ENCODE peak calls at places on chromosomes 16 and 17, in four cellular contexts. O, J, Y and T are unnamed samples.

GRCh38 chr17:14545156-14545906 is 244.4 kb downstream of the HS3ST3B1 start:
- DNase-seq in O (no peak), Y (no peak), J (no peak), T (no peak)

GRCh38 chr16:77896357-77896972 is 108.1 kb downstream of the VAT1L start:
- DNase-seq in Y (no peak), J (no peak), O (no peak), T (no peak)

GRCh38 chr17:14805348-14805747 is 459.8 kb downstream of the PMP22 start:
- DNase-seq in Y (no peak), J (no peak), O (no peak), T (no peak)

GRCh38 chr16:67184453-67185002 is 765 bp upstream of the MATCAP1 start:
- DNase-seq in J (no peak), O (no peak), Y (peak; percentile 77), T (no peak)

GRCh38 chr16:55294129-55294528 is 29.9 kb upstream of the IRX6 start:
- DNase-seq in Y (no peak), J (no peak), O (no peak), T (no peak)

GRCh38 chr17:30321314-30321713 is 12.5 kb downstream of the TMIGD1 start:
- DNase-seq in O (no peak), J (no peak), Y (no peak), T (no peak)

GRCh38 chr16:79278506-79278905 is 322.0 kb downstream of the MAF start:
- DNase-seq in O (peak; percentile 16), J (no peak), Y (no peak), T (no peak)

GRCh38 chr16:63312343-63312742 is 1276.1 kb upstream of the CDH8 start:
- DNase-seq in J (no peak), O (no peak), Y (no peak), T (no peak)

GRCh38 chr17:3592216-3592860 is 16.9 kb downstream of the TRPV1 start:
- DNase-seq in J (no peak), O (no peak), Y (no peak), T (no peak)

GRCh38 chr16:71746442-71747046 is 22.0 kb upstream of the PHLPP2 start:
- DNase-seq in O (peak; percentile 9), Y (no peak), J (no peak), T (peak; percentile 60)

GRCh38 chr17:50206604-50207293 is 5.3 kb upstream of the COL1A1 start:
- DNase-seq in Y (no peak), O (no peak), J (peak; percentile 57), T (peak; percentile 79)

GRCh38 chr16:17460890-17461289 is 9.9 kb downstream of the XYLT1 start:
- DNase-seq in O (no peak), Y (no peak), J (no peak), T (no peak)

GRCh38 chr16:17457513-17457912 is 13.2 kb downstream of the XYLT1 start:
- DNase-seq in Y (no peak), J (no peak), O (no peak), T (no peak)

GRCh38 chr16:17457997-17458396 is 12.8 kb downstream of the XYLT1 start:
- DNase-seq in J (no peak), Y (no peak), O (no peak), T (no peak)

GRCh38 chr16:17461951-17462729 is 8.6 kb downstream of the XYLT1 start:
- DNase-seq in J (no peak), Y (no peak), O (no peak), T (no peak)

GRCh38 chr16:17459903-17460521 is 10.7 kb downstream of the XYLT1 start:
- DNase-seq in Y (no peak), J (no peak), O (no peak), T (no peak)
- H3K4me1 ChIP-seq in Y (no peaks in the 10 kb centered on the region), J (peaks cover 9% of the 10 kb centered on the region), O (no peaks in the 10 kb centered on the region), T (no peaks in the 10 kb centered on the region)

DNA sequence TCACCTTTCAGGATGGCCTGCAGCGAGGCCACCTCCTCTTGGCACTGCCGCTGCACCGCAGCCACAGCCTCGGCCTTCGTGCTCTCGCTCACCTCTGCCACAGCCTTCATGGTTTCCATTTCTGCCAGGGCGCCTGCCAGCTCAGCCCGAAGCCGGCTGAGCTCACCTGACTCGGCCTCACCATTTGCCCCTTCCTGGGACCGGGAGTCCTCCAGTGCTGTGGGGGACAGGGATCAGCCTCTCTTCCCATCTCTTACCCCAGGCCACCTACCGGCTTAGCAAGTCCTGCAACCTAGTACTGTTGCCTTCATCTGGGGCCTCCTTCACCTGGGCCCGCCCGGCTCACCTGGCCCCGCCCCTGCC is 658 bp downstream of the RABEP2 start:
- DNase-seq in O (no peak), Y (no peak), J (no peak), T (no peak)
- H3K4me3 ChIP-seq in O (no peak overlapping the region), Y (peak overlapping the region; percentile 72), J (peak overlapping the region; percentile 88), T (peak overlapping the region; percentile 87)

GRCh38 chr16:22093952-22094351 is 1.6 kb downstream of the VWA3A start:
- DNase-seq in O (no peak), Y (no peak), J (no peak), T (no peak)

GRCh38 chr16:22091721-22092120 is 620 bp upstream of the VWA3A start:
- DNase-seq in O (no peak), Y (no peak), J (no peak), T (no peak)

GRCh38 chr16:22088642-22089041 is 3.7 kb upstream of the VWA3A start:
- DNase-seq in Y (no peak), J (no peak), O (no peak), T (no peak)

GRCh38 chr16:22089910-22090309 is 2.4 kb upstream of the VWA3A start:
- DNase-seq in Y (no peak), J (no peak), O (no peak), T (no peak)

GRCh38 chr16:22092143-22092933 is at the start of gene VWA3A:
- DNase-seq in Y (no peak), O (no peak), J (no peak), T (no peak)
- H3K9me3 ChIP-seq in Y (no peaks in the 10 kb centered on the region), O (no peaks in the 10 kb centered on the region), J (no peaks in the 10 kb centered on the region), T (no peaks in the 10 kb centered on the region)

DNA sequence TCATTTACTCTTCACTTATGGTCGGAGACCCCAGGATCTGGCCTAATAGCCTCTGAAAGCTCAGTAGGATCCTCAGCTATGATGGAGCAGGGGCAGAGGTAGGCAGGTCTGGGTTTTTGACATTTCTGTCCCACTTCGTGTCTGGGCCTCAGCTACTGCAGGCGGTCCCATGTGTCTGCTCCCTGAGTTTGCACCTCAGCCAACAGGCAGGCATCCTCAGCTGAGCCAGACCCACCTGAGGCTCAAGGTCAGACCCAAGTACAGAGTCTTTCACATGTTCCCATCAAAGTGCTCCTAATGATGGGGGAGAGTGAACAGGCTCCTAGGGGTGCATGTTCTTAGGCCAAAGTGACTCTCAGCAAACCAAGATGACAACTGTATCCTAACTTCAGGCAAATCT is 2.9 kb upstream of the RASL10B start:
- DNase-seq in O (no peak), Y (no peak), J (no peak), T (no peak)
- H3K4me1 ChIP-seq in O (peaks cover 7% of the 10 kb centered on the region), Y (peaks cover 6% of the 10 kb centered on the region), J (peaks cover 43% of the 10 kb centered on the region), T (peaks cover 23% of the 10 kb centered on the region)

GRCh38 chr17:58001461-58002124 is 5.5 kb downstream of the SRSF1 start:
- DNase-seq in O (no peak), J (no peak), Y (no peak), T (no peak)
- H3K4me3 ChIP-seq in O (no peak overlapping the region), J (no peak overlapping the region), Y (no peak overlapping the region), T (no peak overlapping the region)

GRCh38 chr16:64705443-64705842 is 416.4 kb downstream of the CDH11 start:
- DNase-seq in J (no peak), Y (no peak), O (no peak), T (no peak)
- H3K9me3 ChIP-seq in J (peaks cover 5% of the 10 kb centered on the region), Y (no peaks in the 10 kb centered on the region), O (peaks cover 23% of the 10 kb centered on the region), T (no peaks in the 10 kb centered on the region)

GRCh38 chr16:14308357-14308723 is 237.2 kb downstream of the MRTFB start:
- DNase-seq in Y (no peak), J (no peak), O (no peak), T (no peak)
- H3K4me1 ChIP-seq in Y (peaks cover 32% of the 10 kb centered on the region), J (peaks cover 80% of the 10 kb centered on the region), O (peaks cover 24% of the 10 kb centered on the region), T (peaks cover 11% of the 10 kb centered on the region)

GRCh38 chr17:42989146-42989545 is 8.8 kb downstream of the RUNDC1 start:
- DNase-seq in O (no peak), Y (no peak), J (no peak), T (no peak)
- H3K4me3 ChIP-seq in O (no peak overlapping the region), Y (no peak overlapping the region), J (no peak overlapping the region), T (no peak overlapping the region)

DNA sequence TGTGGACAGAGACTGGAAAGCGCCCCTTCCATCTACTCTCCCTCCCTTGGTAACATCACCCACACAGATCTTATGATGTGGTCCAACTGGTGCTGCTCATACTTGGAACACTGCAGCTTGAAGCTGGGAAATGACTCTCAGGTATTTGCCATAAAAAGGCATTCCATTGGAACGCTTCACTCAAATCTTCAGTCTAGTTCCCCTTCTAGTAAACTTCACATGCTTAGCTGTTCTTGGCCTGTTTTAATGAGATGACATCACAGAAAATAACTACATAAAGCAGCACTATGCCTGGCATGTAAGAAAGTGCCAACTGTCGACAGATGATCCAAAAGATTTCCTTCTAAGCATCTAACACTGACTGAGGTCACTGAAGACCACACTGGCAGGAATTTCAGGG is 9.3 kb downstream of the ZNF263 start:
- DNase-seq in O (no peak), J (no peak), Y (no peak), T (no peak)
- H3K9me3 ChIP-seq in O (peaks cover 94% of the 10 kb centered on the region), J (peaks cover 100% of the 10 kb centered on the region), Y (peaks cover 11% of the 10 kb centered on the region), T (peaks cover 35% of the 10 kb centered on the region)